ENCODE peak calls at places on chromosomes 12 and 14, in four cellular contexts. O is endodermal cell, P is LoVo, X is AG08395. L is an unnamed sample.

GRCh38 chr12:128820723-128821432 is 2.9 kb downstream of the SLC15A4 start:
- DNase-seq in O (no peak), P (no peak), X (no peak), L (peak)

GRCh38 chr12:123006977-123007376 is 26.5 kb downstream of the ARL6IP4 start:
- DNase-seq in O (no peak), P (no peak), X (no peak), L (no peak)

GRCh38 chr14:47678993-47679392 is 3.6 kb upstream of the MDGA2 start:
- DNase-seq in X (no peak), P (no peak), O (no peak), L (no peak)

GRCh38 chr12:24087294-24087693 is 137.8 kb upstream of the SOX5 start:
- DNase-seq in P (no peak), O (no peak), X (no peak), L (no peak)

GRCh38 chr12:132186208-132186856 is 42.1 kb downstream of the NOC4L start:
- DNase-seq in X (no peak), O (no peak), P (no peak), L (no peak)

GRCh38 chr14:61609143-61609851 is 86.0 kb upstream of the HIF1A start:
- DNase-seq in P (no peak), O (peak), X (peak), L (peak)

GRCh38 chr12:16788888-16789790 is 183.2 kb upstream of the LMO3 start:
- DNase-seq in X (no peak), O (peak), P (no peak), L (no peak)

GRCh38 chr12:42190376-42190775 is 45.7 kb upstream of the GXYLT1 start:
- DNase-seq in O (no peak), P (no peak), X (no peak), L (no peak)

GRCh38 chr12:66188584-66189475 is at the start of gene IRAK3:
- DNase-seq in P (no peak), X (peak), O (peak), L (no peak)

GRCh38 chr12:15227004-15227679 is 5.9 kb upstream of the RERG start:
- DNase-seq in P (peak), X (peak), O (peak), L (peak)

GRCh38 chr12:12786716-12787601 is 1.5 kb downstream of the APOLD1 start:
- DNase-seq in O (peak), X (peak), P (peak), L (peak)